ENCODE peak calls at places on chromosomes 4 and X, in five cellular contexts. N, O, R, I and D are unnamed samples.

GRCh38 chrX:108468486-108468885 is 28.8 kb downstream of the COL4A5 start:
- DNase-seq in I (no peak), R (no peak), N (no peak), O (no peak), D (no peak)

GRCh38 chrX:64191281-64192010 is 14.1 kb downstream of the AMER1 start:
- DNase-seq in R (no peak), N (no peak), I (no peak), O (no peak), D (no peak)

GRCh38 chrX:38600089-38600755 is 38.9 kb downstream of the TSPAN7 start:
- DNase-seq in O (no peak), I (no peak), N (no peak), R (no peak), D (no peak)

GRCh38 chr4:151147000-151147399 is 47.6 kb downstream of the RPS3A start:
- DNase-seq in R (no peak), I (no peak), N (no peak), O (no peak), D (peak; percentile 4)

GRCh38 chrX:120560405-120560841 is 339 bp downstream of the CUL4B start:
- DNase-seq in N (peak; percentile 43), O (no peak), I (no peak), R (peak; percentile 26), D (peak; percentile 47)

GRCh38 chr4:47836655-47837581 is 949 bp downstream of the CORIN start:
- DNase-seq in R (peak; percentile 92), O (peak; percentile 88), I (peak; percentile 74), N (peak; percentile 77), D (peak; percentile 84)

GRCh38 chr4:7978489-7978888 is 38.8 kb upstream of the AFAP1 start:
- DNase-seq in R (peak; percentile 78), I (no peak), O (no peak), N (peak; percentile 77), D (no peak)

GRCh38 chr4:118032691-118033090 is 1.6 kb upstream of the NDST3 start:
- DNase-seq in O (no peak), I (peak; percentile 3), N (no peak), R (no peak), D (no peak)

GRCh38 chr4:81469774-81470455 is 1.8 kb downstream of the RASGEF1B start:
- DNase-seq in I (no peak), R (no peak), N (no peak), O (no peak), D (no peak)

GRCh38 chr4:31360786-31361185 is 640.6 kb downstream of the PCDH7 start:
- DNase-seq in R (no peak), N (no peak), O (no peak), I (no peak), D (no peak)

GRCh38 chr4:102543529-102543928 is 42.4 kb downstream of the NFKB1 start:
- DNase-seq in O (no peak), I (no peak), N (no peak), R (no peak), D (no peak)

GRCh38 chr4:114807759-114808404 is 209.3 kb downstream of the UGT8 start:
- DNase-seq in R (peak; percentile 34), N (no peak), I (peak; percentile 34), O (peak; percentile 58), D (peak; percentile 50)

GRCh38 chrX:115533485-115533884 is 27.5 kb upstream of the PLS3 start:
- DNase-seq in I (no peak), R (no peak), O (no peak), N (no peak), D (no peak)

GRCh38 chr4:84691170-84691691 is 108.3 kb downstream of the CDS1 start:
- DNase-seq in N (no peak), R (no peak), O (no peak), I (peak; percentile 31), D (peak; percentile 91)

GRCh38 chr4:59664771-59665170 is 1535.4 kb upstream of the ADGRL3 start:
- DNase-seq in N (no peak), R (no peak), O (no peak), I (no peak), D (no peak)

GRCh38 chr4:123340381-123340701 is 56.3 kb upstream of the SPRY1 start:
- DNase-seq in O (no peak), N (no peak), R (no peak), I (peak; percentile 85), D (peak; percentile 54)

DNA sequence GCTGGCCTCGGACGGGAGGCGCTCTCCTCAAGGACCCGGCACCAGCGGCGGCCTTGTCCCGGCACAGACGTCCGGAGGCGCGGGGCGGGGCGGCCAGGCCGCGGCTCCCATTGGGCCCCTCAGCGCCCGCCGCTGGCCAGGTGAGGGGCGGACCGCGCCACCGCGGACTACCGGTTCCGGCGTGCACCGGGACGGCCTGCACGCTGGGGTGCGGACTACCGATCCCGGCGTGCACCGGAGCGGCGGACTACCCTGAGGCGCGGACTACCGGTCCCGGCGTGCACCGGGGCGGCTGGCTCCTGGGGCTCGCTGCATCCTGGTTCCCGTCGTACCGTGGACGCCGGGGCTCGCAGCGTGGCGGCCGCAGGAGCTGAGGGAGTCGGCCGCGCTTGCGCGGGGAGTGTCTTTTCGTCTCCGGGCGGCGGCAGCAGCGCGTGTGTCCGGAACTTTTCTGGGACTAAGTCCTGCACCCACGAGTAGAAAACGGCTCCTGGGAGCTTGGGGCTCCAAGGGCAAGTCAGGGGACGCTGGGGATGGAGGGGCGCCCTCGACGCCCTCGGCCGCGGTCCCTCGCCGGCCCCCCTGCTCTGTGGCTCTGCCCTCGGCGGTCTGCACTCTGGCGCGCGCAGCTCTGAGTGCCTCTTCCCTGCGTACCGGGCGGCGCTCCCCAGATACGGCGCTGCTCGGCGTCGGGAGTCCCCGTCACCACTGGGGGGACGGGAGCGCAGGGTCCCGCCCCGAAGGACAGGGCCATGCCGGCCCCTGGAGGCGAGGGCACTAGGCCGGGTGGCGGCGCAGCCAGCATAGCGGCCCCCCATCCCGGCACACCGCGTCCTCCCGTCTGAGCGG is at the start of gene LETM1:
- DNase-seq in I (peak; percentile 94), O (peak; percentile 97), R (peak; percentile 98), N (peak; percentile 98), D (peak; percentile 100)
- TF ChIP-seq POLR2A in I (peak; percentile 82), O (peak; percentile 14), R (peak; percentile 37), N (peak; percentile 87), D (peak; percentile 93)

GRCh38 chr4:20700007-20700761 is at the start of gene PACRGL:
- DNase-seq in N (peak; percentile 95), I (peak; percentile 90), R (peak; percentile 95), O (peak; percentile 98), D (peak; percentile 97)
- TF ChIP-seq POLR2A in N (peak; percentile 71), I (peak; percentile 26), R (no peak), O (no peak), D (peak; percentile 68)

DNA sequence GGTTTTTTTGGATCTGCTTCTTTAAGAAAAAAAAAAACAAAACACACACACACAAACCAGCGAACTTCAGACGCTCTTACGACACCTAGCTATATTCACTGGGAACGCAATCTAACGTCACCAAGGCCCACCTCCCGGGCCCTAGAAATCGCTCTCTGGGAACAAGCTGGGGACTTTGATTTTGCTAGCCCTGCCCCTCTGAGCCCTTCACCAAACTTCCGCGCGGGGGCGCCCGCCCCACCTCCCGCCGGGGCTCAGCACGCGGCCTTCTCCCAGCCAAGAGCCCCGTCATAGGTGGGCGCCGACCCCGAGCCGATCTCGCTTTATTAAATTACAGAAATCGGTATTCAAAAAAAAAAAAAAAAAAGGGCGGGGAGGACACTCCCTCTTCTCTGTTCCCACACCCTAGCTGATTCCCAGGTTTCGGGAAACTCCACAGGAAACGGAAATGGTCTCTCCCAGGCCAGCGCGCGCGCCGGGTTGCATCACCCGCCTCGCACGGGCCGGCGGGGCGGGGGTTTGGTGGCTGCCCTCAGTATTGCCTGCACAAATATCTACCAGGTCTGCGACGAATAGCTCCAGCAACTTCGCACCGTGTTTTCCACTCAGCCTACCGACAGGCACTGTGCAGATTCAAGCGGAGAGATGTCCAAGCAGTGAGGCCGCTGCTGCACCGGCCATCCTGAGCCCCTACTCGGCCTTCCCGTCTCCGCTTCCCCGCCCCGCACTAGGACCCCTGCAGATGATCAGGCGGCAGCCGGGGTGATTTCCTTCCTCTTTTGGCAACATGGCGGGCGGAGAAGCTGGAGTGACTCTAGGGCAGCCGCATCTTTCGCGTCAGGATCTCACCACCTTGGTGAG is at the start of gene EIF2S3:
- DNase-seq in R (peak; percentile 90), I (peak; percentile 98), O (peak; percentile 89), N (peak; percentile 91), D (peak; percentile 95)
- TF ChIP-seq POLR2A in R (no peak), I (peak; percentile 67), O (no peak), N (peak; percentile 78), D (peak; percentile 76)

GRCh38 chr4:80202190-80202711 is 4.9 kb downstream of the PRDM8 start:
- DNase-seq in R (peak; percentile 85), O (peak; percentile 84), N (peak; percentile 89), I (peak; percentile 61), D (peak; percentile 89)

GRCh38 chr4:80201326-80202151 is 4.2 kb downstream of the PRDM8 start:
- DNase-seq in N (peak; percentile 45), R (peak; percentile 47), I (no peak), O (no peak), D (peak; percentile 93)

GRCh38 chr4:80204433-80204832 is 7.1 kb downstream of the PRDM8 start:
- DNase-seq in O (no peak), N (no peak), I (no peak), R (no peak), D (no peak)

GRCh38 chr4:80199947-80200346 is 2.6 kb downstream of the PRDM8 start:
- DNase-seq in N (no peak), R (no peak), I (no peak), O (no peak), D (no peak)

GRCh38 chr4:80202784-80203553 is 5.7 kb downstream of the PRDM8 start:
- DNase-seq in O (peak; percentile 63), R (no peak), N (peak; percentile 53), I (peak; percentile 10), D (peak; percentile 87)
- TF ChIP-seq POLR2A in O (no peak), R (no peak), N (no peak), I (no peak), D (peak; percentile 37)

GRCh38 chrX:153791104-153791852 is 2.9 kb downstream of the IDH3G start:
- DNase-seq in O (no peak), N (no peak), I (no peak), R (no peak), D (peak; percentile 60)

GRCh38 chrX:153794018-153794896 is at the start of the genes IDH3G and SSR4:
- DNase-seq in I (peak; percentile 97), R (peak; percentile 92), N (peak; percentile 93), O (peak; percentile 92), D (peak; percentile 96)

GRCh38 chrX:153794897-153795816 is 689 bp downstream of the SSR4 start:
- DNase-seq in O (no peak), R (no peak), I (peak; percentile 17), N (peak; percentile 19), D (no peak)

GRCh38 chrX:153792368-153792767 is 1.8 kb downstream of the IDH3G start:
- DNase-seq in I (no peak), R (no peak), N (no peak), O (no peak), D (no peak)

GRCh38 chrX:153793291-153793690 is 884 bp downstream of the IDH3G start:
- DNase-seq in O (no peak), N (no peak), R (no peak), I (no peak), D (peak; percentile 51)
- TF ChIP-seq POLR2A in O (no peak), N (no peak), R (no peak), I (no peak), D (no peak)